ENCODE peak calls at places on chromosomes 2 and 18, in four cellular contexts. One of them, this sample, is unnamed. For H3K9me3, the result is how much of the 10 kb centered on the place peaks cover.

GRCh38 chr2:144659731-144660275 is 139.9 kb upstream of the ZEB2 start:
- DNase-seq in CD4-positive, alpha-beta T cell: no peak
- DNase-seq in spleen: no peak
- DNase-seq in breast epithelium: no peak
- DNase-seq in this sample: no peak

GRCh38 chr18:22391571-22392359 is 25.9 kb downstream of the CTAGE1 start:
- DNase-seq in breast epithelium: no peak
- DNase-seq in CD4-positive, alpha-beta T cell: no peak
- DNase-seq in spleen: no peak
- DNase-seq in this sample: no peak

GRCh38 chr2:238525990-238526389 is 99.3 kb downstream of the ASB1 start:
- DNase-seq in CD4-positive, alpha-beta T cell: no peak
- DNase-seq in breast epithelium: no peak
- DNase-seq in spleen: no peak
- DNase-seq in this sample: no peak

GRCh38 chr2:159080641-159081040 is 112.2 kb downstream of the TANC1 start:
- DNase-seq in spleen: no peak
- DNase-seq in CD4-positive, alpha-beta T cell: no peak
- DNase-seq in breast epithelium: no peak
- DNase-seq in this sample: no peak

GRCh38 chr2:18047114-18047695 is 168.7 kb downstream of the KCNS3 start:
- DNase-seq in breast epithelium: no peak
- DNase-seq in CD4-positive, alpha-beta T cell: no peak
- DNase-seq in spleen: no peak
- DNase-seq in this sample: no peak

GRCh38 chr18:12307871-12308385 is at the start of gene TUBB6:
- DNase-seq in spleen: peak
- DNase-seq in CD4-positive, alpha-beta T cell: no peak
- DNase-seq in breast epithelium: no peak
- DNase-seq in this sample: no peak

GRCh38 chr2:195536863-195537262 is 120.2 kb upstream of the SLC39A10 start:
- DNase-seq in CD4-positive, alpha-beta T cell: no peak
- DNase-seq in spleen: no peak
- DNase-seq in breast epithelium: no peak
- DNase-seq in this sample: no peak

GRCh38 chr18:13877133-13877532 is 38.2 kb downstream of the MC2R start:
- DNase-seq in spleen: no peak
- DNase-seq in breast epithelium: no peak
- DNase-seq in CD4-positive, alpha-beta T cell: no peak
- DNase-seq in this sample: no peak

GRCh38 chr2:35428548-35428947 is 927.0 kb upstream of the CRIM1 start:
- DNase-seq in CD4-positive, alpha-beta T cell: no peak
- DNase-seq in breast epithelium: no peak
- DNase-seq in spleen: no peak
- DNase-seq in this sample: no peak

GRCh38 chr2:101699191-101699938 is 1.9 kb downstream of the MAP4K4 start:
- DNase-seq in breast epithelium: no peak
- DNase-seq in CD4-positive, alpha-beta T cell: no peak
- DNase-seq in spleen: no peak
- DNase-seq in this sample: no peak

GRCh38 chr2:26429779-26430654 is 28.3 kb downstream of the DRC1 start:
- DNase-seq in CD4-positive, alpha-beta T cell: no peak
- DNase-seq in spleen: no peak
- DNase-seq in breast epithelium: no peak
- DNase-seq in this sample: no peak

GRCh38 chr2:98569197-98569793 is 39.0 kb downstream of the COA5 start:
- DNase-seq in spleen: peak
- DNase-seq in breast epithelium: no peak
- DNase-seq in CD4-positive, alpha-beta T cell: peak
- DNase-seq in this sample: peak

GRCh38 chr18:75257596-75257995 is 47.0 kb downstream of the TSHZ1 start:
- DNase-seq in CD4-positive, alpha-beta T cell: no peak
- DNase-seq in spleen: no peak
- DNase-seq in breast epithelium: no peak
- DNase-seq in this sample: no peak

GRCh38 chr2:26456701-26457224 is 21.2 kb downstream of the OTOF start:
- DNase-seq in CD4-positive, alpha-beta T cell: no peak
- DNase-seq in breast epithelium: no peak
- DNase-seq in spleen: peak
- DNase-seq in this sample: no peak

GRCh38 chr2:196066794-196067382 is 1.7 kb downstream of the DNAH7 start:
- DNase-seq in CD4-positive, alpha-beta T cell: no peak
- DNase-seq in spleen: no peak
- DNase-seq in breast epithelium: no peak
- DNase-seq in this sample: no peak

GRCh38 chr2:105262662-105263091 is 21.1 kb downstream of the GPR45 start:
- DNase-seq in CD4-positive, alpha-beta T cell: no peak
- DNase-seq in breast epithelium: no peak
- DNase-seq in spleen: no peak
- DNase-seq in this sample: no peak

GRCh38 chr2:120564213-120565094 is 171.2 kb upstream of the GLI2 start:
- DNase-seq in spleen: no peak
- DNase-seq in CD4-positive, alpha-beta T cell: no peak
- DNase-seq in breast epithelium: no peak
- DNase-seq in this sample: no peak

GRCh38 chr2:23545811-23546210 is 160.8 kb downstream of the KLHL29 start:
- DNase-seq in spleen: no peak
- DNase-seq in breast epithelium: no peak
- DNase-seq in CD4-positive, alpha-beta T cell: no peak
- DNase-seq in this sample: no peak

GRCh38 chr18:79108520-79109215 is 39.5 kb downstream of the ATP9B start:
- DNase-seq in spleen: no peak
- DNase-seq in CD4-positive, alpha-beta T cell: no peak
- DNase-seq in breast epithelium: no peak
- DNase-seq in this sample: no peak

GRCh38 chr18:24695168-24695567 is 234.7 kb downstream of the HRH4 start:
- DNase-seq in spleen: no peak
- DNase-seq in breast epithelium: no peak
- DNase-seq in CD4-positive, alpha-beta T cell: no peak
- DNase-seq in this sample: no peak

GRCh38 chr18:47403949-47404348 is 152.5 kb upstream of the SKOR2 start:
- DNase-seq in breast epithelium: no peak
- DNase-seq in spleen: no peak
- DNase-seq in CD4-positive, alpha-beta T cell: no peak
- DNase-seq in this sample: no peak

GRCh38 chr2:205716126-205716525 is 33.8 kb downstream of the NRP2 start:
- DNase-seq in spleen: no peak
- DNase-seq in CD4-positive, alpha-beta T cell: no peak
- DNase-seq in breast epithelium: no peak
- DNase-seq in this sample: no peak

GRCh38 chr2:64624108-64624610 is 29.6 kb downstream of the SERTAD2 start:
- DNase-seq in CD4-positive, alpha-beta T cell: no peak
- DNase-seq in spleen: no peak
- DNase-seq in breast epithelium: no peak
- DNase-seq in this sample: no peak

GRCh38 chr2:196360650-196361049 is 189.3 kb upstream of the STK17B start:
- DNase-seq in breast epithelium: no peak
- DNase-seq in CD4-positive, alpha-beta T cell: no peak
- DNase-seq in spleen: no peak
- DNase-seq in this sample: no peak

GRCh38 chr2:108363900-108364225 is 13.9 kb upstream of the SULT1C4 start:
- DNase-seq in breast epithelium: no peak
- DNase-seq in CD4-positive, alpha-beta T cell: no peak
- DNase-seq in spleen: no peak
- DNase-seq in this sample: no peak

DNA sequence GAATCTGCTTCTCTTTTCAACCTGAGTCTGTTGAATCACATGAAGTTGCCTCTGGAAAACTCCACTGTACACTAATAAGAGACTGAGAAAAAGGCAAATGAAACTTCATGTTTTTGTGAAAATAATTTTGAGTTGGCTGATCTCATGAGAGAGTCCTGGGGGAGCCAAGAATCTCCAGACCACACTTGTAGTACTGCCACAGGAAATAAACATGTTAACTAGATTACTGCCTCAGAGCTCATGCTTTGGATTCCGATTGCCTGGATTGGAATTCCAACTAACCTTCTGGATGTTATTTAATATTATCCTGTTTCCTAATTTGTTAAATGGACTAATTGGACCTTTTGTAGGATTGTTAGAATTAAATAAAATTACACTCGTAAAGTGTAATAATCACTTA is 25.2 kb downstream of the NUP35 start:
- DNase-seq in CD4-positive, alpha-beta T cell: no peak
- DNase-seq in breast epithelium: no peak
- DNase-seq in spleen: no peak
- DNase-seq in this sample: no peak
- H3K9me3 ChIP-seq in CD4-positive, alpha-beta T cell: under half
- H3K9me3 ChIP-seq in breast epithelium: under half
- H3K9me3 ChIP-seq in spleen: under half
- H3K9me3 ChIP-seq in this sample: under half

GRCh38 chr2:58938988-58939387 is 697.9 kb upstream of the FANCL start:
- DNase-seq in CD4-positive, alpha-beta T cell: no peak
- DNase-seq in spleen: no peak
- DNase-seq in breast epithelium: no peak
- DNase-seq in this sample: no peak

GRCh38 chr2:58939388-58939787 is 698.3 kb upstream of the FANCL start:
- DNase-seq in CD4-positive, alpha-beta T cell: no peak
- DNase-seq in breast epithelium: no peak
- DNase-seq in spleen: no peak
- DNase-seq in this sample: no peak
- H3K9me3 ChIP-seq in CD4-positive, alpha-beta T cell: under half
- H3K9me3 ChIP-seq in breast epithelium: under half
- H3K9me3 ChIP-seq in spleen: under half
- H3K9me3 ChIP-seq in this sample: under half

GRCh38 chr18:71541643-71542042 is 1002.5 kb downstream of the CBLN2 start:
- DNase-seq in spleen: no peak
- DNase-seq in breast epithelium: no peak
- DNase-seq in CD4-positive, alpha-beta T cell: no peak
- DNase-seq in this sample: no peak
- H3K9me3 ChIP-seq in spleen: under half
- H3K9me3 ChIP-seq in breast epithelium: under half
- H3K9me3 ChIP-seq in CD4-positive, alpha-beta T cell: under half
- H3K9me3 ChIP-seq in this sample: under half

GRCh38 chr2:173298536-173299097 is 56.1 kb upstream of the CDCA7 start:
- DNase-seq in breast epithelium: no peak
- DNase-seq in CD4-positive, alpha-beta T cell: no peak
- DNase-seq in spleen: no peak
- DNase-seq in this sample: no peak

GRCh38 chr2:173300458-173300857 is 54.2 kb upstream of the CDCA7 start:
- DNase-seq in spleen: no peak
- DNase-seq in CD4-positive, alpha-beta T cell: no peak
- DNase-seq in breast epithelium: no peak
- DNase-seq in this sample: no peak

GRCh38 chr2:173291412-173291811 is 63.3 kb upstream of the CDCA7 start:
- DNase-seq in breast epithelium: no peak
- DNase-seq in spleen: no peak
- DNase-seq in CD4-positive, alpha-beta T cell: no peak
- DNase-seq in this sample: no peak

GRCh38 chr2:173299764-173300163 is 54.9 kb upstream of the CDCA7 start:
- DNase-seq in breast epithelium: no peak
- DNase-seq in spleen: no peak
- DNase-seq in CD4-positive, alpha-beta T cell: no peak
- DNase-seq in this sample: no peak

DNA sequence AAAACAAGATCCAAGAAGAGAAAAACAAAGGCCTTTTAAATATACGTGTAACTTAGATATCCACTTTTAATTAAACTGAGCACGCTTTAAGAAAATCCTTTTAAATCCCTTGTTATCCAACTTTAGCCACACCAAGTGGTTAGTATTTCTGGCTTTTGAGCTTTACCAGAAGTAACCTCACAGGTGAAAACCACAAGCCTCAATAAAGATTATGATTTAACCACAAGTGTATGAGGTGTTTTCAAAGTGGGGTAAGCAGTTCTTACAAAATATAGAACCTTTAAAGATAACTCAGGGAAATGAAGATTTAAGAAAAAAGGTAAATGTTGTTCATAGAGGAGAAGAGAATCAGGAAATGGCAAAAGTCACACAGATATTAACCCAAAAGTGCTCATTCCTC is 58.4 kb upstream of the CDCA7 start:
- DNase-seq in breast epithelium: no peak
- DNase-seq in CD4-positive, alpha-beta T cell: no peak
- DNase-seq in spleen: no peak
- DNase-seq in this sample: no peak
- H3K9me3 ChIP-seq in breast epithelium: under half
- H3K9me3 ChIP-seq in CD4-positive, alpha-beta T cell: under half
- H3K9me3 ChIP-seq in spleen: under half
- H3K9me3 ChIP-seq in this sample: under half

GRCh38 chr2:215210082-215210481 is 71.7 kb upstream of the ABCA12 start:
- DNase-seq in breast epithelium: no peak
- DNase-seq in spleen: no peak
- DNase-seq in CD4-positive, alpha-beta T cell: no peak
- DNase-seq in this sample: no peak

GRCh38 chr2:215218587-215219577 is 80.5 kb upstream of the ABCA12 start:
- DNase-seq in spleen: no peak
- DNase-seq in breast epithelium: no peak
- DNase-seq in CD4-positive, alpha-beta T cell: no peak
- DNase-seq in this sample: no peak

GRCh38 chr2:215216806-215217205 is 78.4 kb upstream of the ABCA12 start:
- DNase-seq in spleen: no peak
- DNase-seq in breast epithelium: no peak
- DNase-seq in CD4-positive, alpha-beta T cell: no peak
- DNase-seq in this sample: no peak

DNA sequence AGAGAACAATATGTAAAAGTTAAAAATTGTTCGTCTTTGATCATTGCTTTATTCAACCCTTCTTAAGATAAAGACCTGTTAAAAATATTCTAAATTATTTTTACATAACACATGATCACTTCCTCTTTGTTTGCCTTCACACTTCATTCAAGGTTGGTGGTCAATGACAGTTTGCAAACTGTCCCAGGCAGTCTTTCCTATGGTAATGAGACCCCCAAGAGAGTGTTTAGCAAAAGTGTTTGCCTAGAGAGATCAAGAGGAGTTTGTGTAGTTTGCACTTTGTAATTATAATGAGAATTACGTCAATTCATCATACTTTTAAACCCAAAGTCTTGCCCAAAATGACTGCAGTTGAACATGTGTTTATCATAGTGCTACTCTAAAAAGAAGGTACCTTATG is 77.2 kb upstream of the ABCA12 start:
- DNase-seq in spleen: no peak
- DNase-seq in CD4-positive, alpha-beta T cell: no peak
- DNase-seq in breast epithelium: no peak
- DNase-seq in this sample: no peak
- H3K9me3 ChIP-seq in spleen: under half
- H3K9me3 ChIP-seq in CD4-positive, alpha-beta T cell: under half
- H3K9me3 ChIP-seq in breast epithelium: under half
- H3K9me3 ChIP-seq in this sample: under half

GRCh38 chr2:129379411-129379810 is 600.1 kb upstream of the RAB6C start:
- DNase-seq in CD4-positive, alpha-beta T cell: no peak
- DNase-seq in spleen: no peak
- DNase-seq in breast epithelium: no peak
- DNase-seq in this sample: no peak

GRCh38 chr2:129376404-129377077 is 602.9 kb upstream of the RAB6C start:
- DNase-seq in breast epithelium: no peak
- DNase-seq in CD4-positive, alpha-beta T cell: no peak
- DNase-seq in spleen: no peak
- DNase-seq in this sample: no peak

GRCh38 chr2:129375587-129375986 is 603.9 kb upstream of the RAB6C start:
- DNase-seq in breast epithelium: no peak
- DNase-seq in spleen: no peak
- DNase-seq in CD4-positive, alpha-beta T cell: no peak
- DNase-seq in this sample: no peak

GRCh38 chr2:129378186-129378585 is 601.3 kb upstream of the RAB6C start:
- DNase-seq in breast epithelium: no peak
- DNase-seq in CD4-positive, alpha-beta T cell: no peak
- DNase-seq in spleen: no peak
- DNase-seq in this sample: no peak

GRCh38 chr2:129377078-129377469 is 602.4 kb upstream of the RAB6C start:
- DNase-seq in breast epithelium: no peak
- DNase-seq in spleen: no peak
- DNase-seq in CD4-positive, alpha-beta T cell: no peak
- DNase-seq in this sample: no peak
- H3K9me3 ChIP-seq in breast epithelium: under half
- H3K9me3 ChIP-seq in spleen: under half
- H3K9me3 ChIP-seq in CD4-positive, alpha-beta T cell: under half
- H3K9me3 ChIP-seq in this sample: under half